ENCODE peak calls at places on chromosomes 1 and 21, in seven cellular contexts. One of them, this sample, is unnamed.

GRCh38 chr1:179550753-179551682 is 24.7 kb downstream of the NPHS2 start:
- DNase-seq in trophoblast cell: peak
- DNase-seq in mesenchymal stem cell: peak
- DNase-seq in mesendoderm: peak
- DNase-seq in H1: no peak
- DNase-seq in IMR-90: peak
- DNase-seq in H9: no peak
- DNase-seq in this sample: no peak

GRCh38 chr1:67838180-67838912 is 5.1 kb upstream of the GNG12 start:
- DNase-seq in mesenchymal stem cell: no peak
- DNase-seq in H1: no peak
- DNase-seq in trophoblast cell: peak
- DNase-seq in mesendoderm: no peak
- DNase-seq in H9: no peak
- DNase-seq in IMR-90: no peak
- DNase-seq in this sample: no peak

GRCh38 chr1:107807405-107807804 is 157.6 kb downstream of the VAV3 start:
- DNase-seq in IMR-90: no peak
- DNase-seq in mesenchymal stem cell: no peak
- DNase-seq in H9: no peak
- DNase-seq in H1: no peak
- DNase-seq in mesendoderm: no peak
- DNase-seq in trophoblast cell: no peak
- DNase-seq in this sample: no peak

GRCh38 chr1:148263906-148264255 is 111.8 kb upstream of the NBPF11 start:
- DNase-seq in H1: peak
- DNase-seq in H9: no peak
- DNase-seq in mesenchymal stem cell: no peak
- DNase-seq in trophoblast cell: no peak
- DNase-seq in mesendoderm: no peak
- DNase-seq in IMR-90: no peak
- DNase-seq in this sample: no peak

GRCh38 chr1:93519196-93519825 is 71.4 kb downstream of the FNBP1L start:
- DNase-seq in H9: no peak
- DNase-seq in mesendoderm: no peak
- DNase-seq in IMR-90: peak
- DNase-seq in trophoblast cell: peak
- DNase-seq in mesenchymal stem cell: peak
- DNase-seq in H1: no peak
- DNase-seq in this sample: no peak

GRCh38 chr1:206679738-206680211 is 4.9 kb upstream of the MAPKAPK2 start:
- DNase-seq in H9: no peak
- DNase-seq in mesenchymal stem cell: no peak
- DNase-seq in mesendoderm: no peak
- DNase-seq in trophoblast cell: no peak
- DNase-seq in IMR-90: no peak
- DNase-seq in H1: no peak
- DNase-seq in this sample: no peak

GRCh38 chr21:35195232-35195631 is 146.1 kb upstream of the RUNX1 start:
- DNase-seq in IMR-90: no peak
- DNase-seq in mesenchymal stem cell: no peak
- DNase-seq in trophoblast cell: no peak
- DNase-seq in H9: no peak
- DNase-seq in mesendoderm: no peak
- DNase-seq in H1: no peak
- DNase-seq in this sample: no peak

GRCh38 chr21:32819702-32820101 is 48.1 kb upstream of the PAXBP1 start:
- DNase-seq in IMR-90: peak
- DNase-seq in H1: no peak
- DNase-seq in mesendoderm: no peak
- DNase-seq in H9: no peak
- DNase-seq in mesenchymal stem cell: no peak
- DNase-seq in trophoblast cell: no peak
- DNase-seq in this sample: no peak

GRCh38 chr1:39788758-39789570 is at the start of gene BMP8B:
- DNase-seq in mesenchymal stem cell: peak
- DNase-seq in IMR-90: no peak
- DNase-seq in H9: peak
- DNase-seq in mesendoderm: peak
- DNase-seq in H1: peak
- DNase-seq in trophoblast cell: peak
- DNase-seq in this sample: no peak

GRCh38 chr21:24260751-24261150 is 1346.5 kb downstream of the MRPL39 start:
- DNase-seq in H1: no peak
- DNase-seq in trophoblast cell: no peak
- DNase-seq in mesendoderm: no peak
- DNase-seq in mesenchymal stem cell: no peak
- DNase-seq in H9: no peak
- DNase-seq in IMR-90: no peak
- DNase-seq in this sample: no peak

GRCh38 chr1:109643385-109644230 is 12.3 kb upstream of the GSTM4 start:
- DNase-seq in trophoblast cell: peak
- DNase-seq in IMR-90: peak
- DNase-seq in H1: peak
- DNase-seq in mesenchymal stem cell: peak
- DNase-seq in mesendoderm: peak
- DNase-seq in H9: peak
- DNase-seq in this sample: peak

GRCh38 chr1:8889925-8890785 is 11.7 kb upstream of the ENO1 start:
- DNase-seq in mesenchymal stem cell: peak
- DNase-seq in H1: no peak
- DNase-seq in trophoblast cell: peak
- DNase-seq in IMR-90: peak
- DNase-seq in H9: no peak
- DNase-seq in mesendoderm: no peak
- DNase-seq in this sample: no peak

GRCh38 chr1:228383773-228384172 is 22.9 kb downstream of the TRIM11 start:
- DNase-seq in IMR-90: no peak
- DNase-seq in H1: no peak
- DNase-seq in H9: no peak
- DNase-seq in mesenchymal stem cell: no peak
- DNase-seq in trophoblast cell: no peak
- DNase-seq in mesendoderm: no peak
- DNase-seq in this sample: no peak

GRCh38 chr1:47935856-47936255 is 61.3 kb downstream of the TRABD2B start:
- DNase-seq in IMR-90: no peak
- DNase-seq in H1: no peak
- DNase-seq in H9: no peak
- DNase-seq in trophoblast cell: no peak
- DNase-seq in mesenchymal stem cell: no peak
- DNase-seq in mesendoderm: no peak
- DNase-seq in this sample: no peak

GRCh38 chr1:227131193-227131592 is 187.1 kb downstream of the CDC42BPA start:
- DNase-seq in H1: no peak
- DNase-seq in mesendoderm: peak
- DNase-seq in trophoblast cell: peak
- DNase-seq in mesenchymal stem cell: peak
- DNase-seq in H9: no peak
- DNase-seq in IMR-90: peak
- DNase-seq in this sample: no peak

GRCh38 chr1:246155923-246156322 is 351.2 kb downstream of the SMYD3 start:
- DNase-seq in trophoblast cell: peak
- DNase-seq in mesendoderm: no peak
- DNase-seq in mesenchymal stem cell: peak
- DNase-seq in H1: no peak
- DNase-seq in H9: no peak
- DNase-seq in IMR-90: peak
- DNase-seq in this sample: no peak

GRCh38 chr1:25744140-25744581 is 55.8 kb upstream of the SELENON start:
- DNase-seq in H1: peak
- DNase-seq in trophoblast cell: peak
- DNase-seq in H9: peak
- DNase-seq in mesendoderm: peak
- DNase-seq in IMR-90: peak
- DNase-seq in mesenchymal stem cell: peak
- DNase-seq in this sample: no peak

GRCh38 chr1:169368406-169368769 is 393 bp downstream of the BLZF1 start:
- DNase-seq in mesendoderm: no peak
- DNase-seq in H9: peak
- DNase-seq in trophoblast cell: peak
- DNase-seq in IMR-90: peak
- DNase-seq in mesenchymal stem cell: no peak
- DNase-seq in H1: no peak
- DNase-seq in this sample: no peak

GRCh38 chr1:198959676-198960075 is 320.8 kb downstream of the PTPRC start:
- DNase-seq in trophoblast cell: no peak
- DNase-seq in H1: no peak
- DNase-seq in mesendoderm: no peak
- DNase-seq in H9: no peak
- DNase-seq in IMR-90: no peak
- DNase-seq in mesenchymal stem cell: no peak
- DNase-seq in this sample: no peak

GRCh38 chr1:96214982-96215381 is 506.6 kb upstream of the PTBP2 start:
- DNase-seq in H1: no peak
- DNase-seq in mesendoderm: no peak
- DNase-seq in trophoblast cell: no peak
- DNase-seq in IMR-90: no peak
- DNase-seq in H9: no peak
- DNase-seq in mesenchymal stem cell: no peak
- DNase-seq in this sample: no peak

GRCh38 chr1:35481229-35481628 is 76.0 kb downstream of the KIAA0319L start:
- DNase-seq in mesenchymal stem cell: no peak
- DNase-seq in mesendoderm: no peak
- DNase-seq in H9: no peak
- DNase-seq in H1: no peak
- DNase-seq in trophoblast cell: no peak
- DNase-seq in IMR-90: no peak
- DNase-seq in this sample: no peak

DNA sequence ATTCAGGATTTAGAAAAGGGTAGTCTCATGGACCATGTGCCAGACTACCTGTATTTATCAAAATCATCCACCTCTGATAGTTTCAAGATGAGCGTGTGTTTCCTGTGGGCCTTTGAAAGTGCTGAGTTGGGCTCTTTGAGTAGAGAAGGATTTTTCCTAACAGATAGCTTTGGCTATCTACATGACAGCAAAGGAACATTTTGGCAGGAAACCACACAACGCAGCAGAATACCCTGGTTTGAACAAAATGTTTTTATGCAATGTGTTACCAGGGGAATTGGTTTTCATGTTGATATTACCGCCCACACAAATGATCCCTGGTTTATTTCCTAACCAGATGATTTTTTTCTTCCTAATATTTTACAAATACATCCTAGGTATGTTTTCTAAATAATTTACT is 431.4 kb downstream of the NEGR1 start:
- DNase-seq in mesenchymal stem cell: no peak
- DNase-seq in H1: no peak
- DNase-seq in IMR-90: peak
- DNase-seq in H9: no peak
- DNase-seq in mesendoderm: no peak
- DNase-seq in trophoblast cell: no peak
- DNase-seq in this sample: no peak
- H3K4ac ChIP-seq in mesenchymal stem cell: no peak
- H3K4ac ChIP-seq in H1: no peak
- H3K4ac ChIP-seq in IMR-90: no peak
- H3K4ac ChIP-seq in H9: no peak
- H3K4ac ChIP-seq in mesendoderm: no peak
- H3K4ac ChIP-seq in trophoblast cell: no peak
- H3K4ac ChIP-seq in this sample: no peak

DNA sequence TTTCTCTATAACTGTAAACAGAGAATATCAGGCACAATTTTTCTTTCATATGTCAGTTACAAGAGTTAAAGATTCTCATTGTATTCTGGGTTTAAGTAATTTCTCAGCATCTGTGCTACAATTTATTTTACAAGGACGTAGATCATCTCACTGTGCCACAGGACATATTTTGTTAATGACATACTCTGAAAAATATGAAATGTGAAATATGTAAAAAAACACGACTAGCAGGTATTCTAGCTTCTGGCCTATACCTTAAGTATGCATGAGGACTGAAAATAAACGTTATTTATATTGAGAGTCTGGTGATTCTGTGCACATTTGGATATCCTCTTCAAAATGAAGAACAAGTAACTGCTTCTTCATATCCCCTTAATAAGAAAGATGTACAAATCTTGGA is 308.8 kb downstream of the BRINP3 start:
- DNase-seq in mesenchymal stem cell: no peak
- DNase-seq in mesendoderm: no peak
- DNase-seq in trophoblast cell: peak
- DNase-seq in H1: no peak
- DNase-seq in IMR-90: peak
- DNase-seq in H9: no peak
- DNase-seq in this sample: no peak
- H3K4me2 ChIP-seq in mesenchymal stem cell: no peak
- H3K4me2 ChIP-seq in mesendoderm: no peak
- H3K4me2 ChIP-seq in trophoblast cell: no peak
- H3K4me2 ChIP-seq in H1: no peak
- H3K4me2 ChIP-seq in IMR-90: no peak
- H3K4me2 ChIP-seq in H9: no peak
- H3K4me2 ChIP-seq in this sample: no peak

GRCh38 chr1:4027492-4028138 is 127.5 kb upstream of the C1orf174 start:
- DNase-seq in H9: peak
- DNase-seq in H1: no peak
- DNase-seq in mesenchymal stem cell: no peak
- DNase-seq in mesendoderm: no peak
- DNase-seq in IMR-90: no peak
- DNase-seq in trophoblast cell: no peak
- DNase-seq in this sample: no peak

GRCh38 chr1:4024811-4025210 is 124.7 kb upstream of the C1orf174 start:
- DNase-seq in IMR-90: no peak
- DNase-seq in H1: no peak
- DNase-seq in H9: no peak
- DNase-seq in mesenchymal stem cell: no peak
- DNase-seq in trophoblast cell: no peak
- DNase-seq in mesendoderm: no peak
- DNase-seq in this sample: no peak

GRCh38 chr1:4025752-4026151 is 125.7 kb upstream of the C1orf174 start:
- DNase-seq in mesendoderm: no peak
- DNase-seq in H9: no peak
- DNase-seq in mesenchymal stem cell: no peak
- DNase-seq in IMR-90: no peak
- DNase-seq in H1: no peak
- DNase-seq in trophoblast cell: no peak
- DNase-seq in this sample: no peak

GRCh38 chr1:4028139-4028501 is 128.0 kb upstream of the C1orf174 start:
- DNase-seq in mesenchymal stem cell: no peak
- DNase-seq in H1: no peak
- DNase-seq in mesendoderm: no peak
- DNase-seq in H9: no peak
- DNase-seq in IMR-90: no peak
- DNase-seq in trophoblast cell: no peak
- DNase-seq in this sample: no peak

DNA sequence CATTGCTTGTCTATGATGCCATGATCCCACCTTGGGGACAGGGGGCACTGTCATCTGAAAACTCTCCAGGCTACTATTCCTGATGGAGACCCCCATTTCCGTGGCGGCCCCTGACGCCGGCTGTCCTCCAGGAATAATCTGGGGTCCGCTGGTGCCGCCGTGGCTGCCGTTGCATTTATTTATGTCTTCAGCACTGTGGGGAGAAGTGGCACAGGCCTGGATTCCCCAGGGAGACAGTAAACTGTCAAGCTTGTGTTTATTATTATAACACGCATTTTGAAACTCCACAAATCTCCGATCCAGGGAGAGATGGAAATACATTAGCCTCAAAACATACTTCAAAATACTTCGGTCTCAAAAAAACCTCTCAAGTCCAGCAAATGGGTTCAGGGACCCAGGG is 126.9 kb upstream of the C1orf174 start:
- DNase-seq in H1: no peak
- DNase-seq in mesendoderm: no peak
- DNase-seq in H9: no peak
- DNase-seq in mesenchymal stem cell: no peak
- DNase-seq in IMR-90: no peak
- DNase-seq in trophoblast cell: no peak
- DNase-seq in this sample: no peak
- H2AK5ac ChIP-seq in H1: no peak
- H2AK5ac ChIP-seq in mesendoderm: no peak
- H2AK5ac ChIP-seq in H9: no peak
- H2AK5ac ChIP-seq in mesenchymal stem cell: no peak
- H2AK5ac ChIP-seq in IMR-90: no peak
- H2AK5ac ChIP-seq in trophoblast cell: no peak
- H2AK5ac ChIP-seq in this sample: no peak

GRCh38 chr1:221963742-221964141 is 221.9 kb upstream of the DUSP10 start:
- DNase-seq in H9: no peak
- DNase-seq in H1: no peak
- DNase-seq in trophoblast cell: no peak
- DNase-seq in IMR-90: no peak
- DNase-seq in mesendoderm: no peak
- DNase-seq in mesenchymal stem cell: no peak
- DNase-seq in this sample: no peak
- H3K4ac ChIP-seq in H9: no peak
- H3K4ac ChIP-seq in H1: no peak
- H3K4ac ChIP-seq in trophoblast cell: no peak
- H3K4ac ChIP-seq in IMR-90: no peak
- H3K4ac ChIP-seq in mesendoderm: peak
- H3K4ac ChIP-seq in mesenchymal stem cell: no peak
- H3K4ac ChIP-seq in this sample: no peak